ENCODE peak calls at places on chromosomes 3 and 15, in five cellular contexts. Z is ovary, H is IMR-90, M is left lung, K is OCI-LY7. T is an unnamed sample. For H3K36me3, the result is how much of the 10 kb centered on the place peaks cover.

GRCh38 chr3:119582178-119582577 is 2.9 kb downstream of the ADPRH start:
- DNase-seq in M (no peak), Z (no peak), H (peak), K (no peak), T (no peak)

GRCh38 chr3:136249091-136249490 is 1.0 kb upstream of the PCCB start:
- DNase-seq in M (no peak), K (peak), Z (no peak), H (no peak), T (no peak)

GRCh38 chr3:114213669-114214541 is 23.5 kb downstream of the ZNF80 start:
- DNase-seq in K (peak), Z (no peak), H (peak), M (no peak), T (peak)

GRCh38 chr15:79629687-79630086 is 197.6 kb downstream of the MINAR1 start:
- DNase-seq in H (peak), K (no peak), Z (no peak), M (peak), T (no peak)

GRCh38 chr3:116135462-116135861 is 309.8 kb downstream of the LSAMP start:
- DNase-seq in K (no peak), H (peak), Z (peak), M (peak), T (no peak)

GRCh38 chr3:150384517-150385212 is 23.4 kb upstream of the TSC22D2 start:
- DNase-seq in K (peak), H (peak), Z (no peak), M (peak), T (peak)

GRCh38 chr15:33395841-33396240 is 85.1 kb downstream of the RYR3 start:
- DNase-seq in K (no peak), M (no peak), Z (no peak), H (no peak), T (no peak)

GRCh38 chr3:167406876-167407492 is 26.9 kb upstream of the ZBBX start:
- DNase-seq in M (peak), Z (no peak), K (peak), H (peak), T (no peak)

GRCh38 chr3:15982667-15983145 is 184.9 kb upstream of the ANKRD28 start:
- DNase-seq in K (no peak), Z (no peak), H (peak), M (peak), T (no peak)

GRCh38 chr15:67843571-67844387 is 3.9 kb upstream of the RNU6-1 start:
- DNase-seq in H (peak), M (no peak), Z (peak), K (no peak), T (no peak)

GRCh38 chr3:138675393-138675792 is 66.8 kb downstream of the FAIM start:
- DNase-seq in M (no peak), Z (no peak), H (peak), K (peak), T (no peak)

GRCh38 chr15:88975891-88976290 is 62.7 kb upstream of the MFGE8 start:
- DNase-seq in H (no peak), K (no peak), Z (no peak), M (no peak), T (no peak)

GRCh38 chr3:25554376-25554775 is 110.3 kb downstream of the TOP2B start:
- DNase-seq in M (no peak), K (no peak), Z (no peak), H (no peak), T (no peak)

GRCh38 chr15:39125904-39126303 is 455.0 kb upstream of the THBS1 start:
- DNase-seq in H (peak), K (peak), Z (no peak), M (no peak), T (no peak)

GRCh38 chr3:59422312-59422711 is 372.5 kb upstream of the CFAP20DC start:
- DNase-seq in Z (no peak), H (peak), M (no peak), K (no peak), T (no peak)

GRCh38 chr3:17006143-17006839 is 121.5 kb downstream of the PLCL2 start:
- DNase-seq in Z (no peak), H (no peak), M (no peak), K (peak), T (no peak)

GRCh38 chr15:56243117-56243773 is 434 bp downstream of the RFX7 start:
- DNase-seq in H (peak), M (peak), K (peak), Z (peak), T (peak)

GRCh38 chr15:88542342-88542733 is 4.1 kb downstream of the DET1 start:
- DNase-seq in K (no peak), Z (peak), H (no peak), M (no peak), T (no peak)

GRCh38 chr15:29670945-29671307 is 151.3 kb downstream of the TJP1 start:
- DNase-seq in K (no peak), Z (no peak), H (peak), M (peak), T (no peak)

GRCh38 chr3:67733269-67733950 is 79.0 kb upstream of the SUCLG2 start:
- DNase-seq in H (no peak), K (no peak), M (no peak), Z (no peak), T (no peak)

GRCh38 chr3:141373768-141374526 is 5.6 kb downstream of the ZBTB38 start:
- DNase-seq in Z (no peak), K (no peak), M (no peak), H (peak), T (no peak)

GRCh38 chr15:65044724-65045481 is at the start of gene SLC51B:
- DNase-seq in M (peak), H (no peak), Z (no peak), K (no peak), T (no peak)

GRCh38 chr15:100905855-100906254 is 13.3 kb upstream of the LRRK1 start:
- DNase-seq in M (no peak), K (no peak), Z (no peak), H (no peak), T (no peak)

GRCh38 chr15:100909582-100909981 is 9.6 kb upstream of the LRRK1 start:
- DNase-seq in Z (no peak), K (no peak), M (no peak), H (no peak), T (no peak)

GRCh38 chr15:100910119-100910518 is 9.0 kb upstream of the LRRK1 start:
- DNase-seq in H (no peak), Z (no peak), K (no peak), M (no peak), T (no peak)

GRCh38 chr15:100910556-100910955 is 8.6 kb upstream of the LRRK1 start:
- DNase-seq in Z (no peak), K (no peak), M (no peak), H (no peak), T (no peak)

DNA sequence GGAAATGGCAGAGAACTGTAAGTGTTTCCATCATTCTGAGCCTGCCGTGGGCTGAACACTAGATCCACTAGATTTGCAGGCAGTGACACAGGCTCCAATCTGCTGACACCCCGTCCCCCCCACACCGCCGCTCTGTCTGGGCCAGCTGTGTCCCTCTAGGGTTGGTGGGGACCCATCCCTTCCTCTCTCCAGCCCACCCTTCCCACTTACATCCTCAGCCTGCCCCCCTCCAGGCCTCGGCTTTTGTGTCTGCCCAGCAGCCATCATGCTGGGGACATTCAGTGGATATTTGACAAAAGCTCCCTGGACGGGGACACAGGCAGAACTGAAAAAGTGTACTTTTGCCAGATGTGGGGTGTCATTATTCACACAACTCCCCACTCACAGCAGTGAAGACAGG is 10.7 kb upstream of the LRRK1 start:
- DNase-seq in M (no peak), Z (no peak), H (no peak), K (no peak), T (no peak)
- H3K36me3 ChIP-seq in M (under half), Z (under half), H (under half), K (under half), T (under half)

DNA sequence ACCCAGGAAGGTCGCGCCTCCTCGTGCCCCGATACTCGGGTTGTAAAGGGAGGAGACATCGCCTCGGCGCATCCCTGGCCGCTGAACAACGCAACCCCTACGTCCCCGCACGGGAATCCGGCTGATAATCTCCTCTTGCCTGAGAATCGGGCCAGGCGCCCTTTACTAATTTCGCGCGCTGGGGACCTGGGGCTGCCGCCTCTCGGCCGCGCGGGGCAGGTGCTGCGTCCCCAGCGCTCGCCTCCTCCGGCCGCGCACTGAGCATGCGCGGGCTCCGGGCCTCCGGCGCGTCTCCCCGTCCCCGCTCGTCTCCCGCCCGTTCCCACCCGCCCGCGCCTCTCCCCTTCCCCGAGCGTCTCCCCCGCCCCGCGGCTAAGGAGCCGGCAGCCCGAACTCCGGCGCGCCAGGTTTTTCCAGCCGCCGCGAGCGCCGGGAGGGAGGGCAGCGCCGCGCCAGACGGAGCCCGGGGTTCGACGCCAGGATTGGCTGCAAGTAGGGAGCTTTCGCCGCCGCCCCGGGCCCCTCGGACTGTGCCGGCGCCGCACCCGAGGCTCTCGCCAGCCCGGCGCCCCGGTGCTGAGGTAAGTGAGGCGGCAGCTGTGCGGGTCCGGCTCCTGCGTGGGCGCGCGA is at the start of gene CNTN4:
- DNase-seq in K (no peak), M (peak), H (no peak), Z (peak), T (peak)
- H3K4me3 ChIP-seq in K (no peak), M (peak), H (no peak), Z (peak), T (no peak)

GRCh38 chr3:10706156-10707088 is 109.6 kb upstream of the SLC6A11 start:
- DNase-seq in H (no peak), K (peak), Z (no peak), M (no peak), T (no peak)

GRCh38 chr3:10700821-10701220 is 115.2 kb upstream of the SLC6A11 start:
- DNase-seq in M (no peak), Z (no peak), K (no peak), H (no peak), T (no peak)

GRCh38 chr3:10702961-10703740 is 112.9 kb upstream of the SLC6A11 start:
- DNase-seq in M (no peak), Z (no peak), K (peak), H (no peak), T (no peak)

GRCh38 chr3:10707089-10707983 is 108.7 kb upstream of the SLC6A11 start:
- DNase-seq in H (no peak), K (no peak), Z (no peak), M (no peak), T (no peak)

GRCh38 chr3:10703875-10704274 is 112.2 kb upstream of the SLC6A11 start:
- DNase-seq in Z (no peak), M (no peak), K (peak), H (peak), T (no peak)
- TF ChIP-seq CTCF in Z (no peak), M (no peak), K (peak), H (peak), T (peak)

DNA sequence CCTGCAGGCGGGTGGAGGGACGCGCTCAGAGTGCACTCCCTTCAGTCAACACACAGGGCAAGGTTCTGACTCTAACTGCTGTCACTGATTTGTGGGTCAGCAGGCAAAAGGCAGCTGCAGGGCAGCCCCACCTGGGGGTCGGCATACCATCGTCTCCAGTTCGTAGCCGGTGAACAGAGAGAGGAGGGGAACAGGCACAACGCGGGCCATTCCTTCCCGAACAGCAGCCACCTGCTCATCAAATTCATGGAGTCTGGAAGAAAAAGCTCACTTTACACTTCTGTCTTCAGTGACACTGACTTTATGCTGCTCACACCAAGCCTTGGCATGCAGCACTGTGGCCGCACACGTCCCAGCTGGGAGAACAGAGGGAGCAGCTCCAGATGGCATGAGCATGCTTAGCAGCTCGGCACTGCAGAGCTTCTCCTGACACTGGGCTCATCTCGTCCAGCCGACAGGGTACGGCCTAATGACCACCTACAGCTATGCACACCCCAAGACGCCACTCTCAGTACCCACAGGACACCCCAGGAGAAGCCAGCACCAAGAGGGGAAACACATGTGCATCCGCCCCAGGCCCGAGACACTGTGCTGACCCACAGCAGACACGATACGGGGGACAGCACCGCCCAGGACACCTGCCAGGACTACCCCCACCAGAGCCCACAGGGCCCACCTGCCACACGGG is 14.5 kb upstream of the OCA2 start:
- DNase-seq in H (no peak), K (no peak), Z (no peak), M (no peak), T (no peak)
- H3K36me3 ChIP-seq in H (under half), K (half or more), Z (under half), M (under half), T (under half)

GRCh38 chr15:91783451-91783850 is 70.1 kb upstream of the SLCO3A1 start:
- DNase-seq in K (no peak), M (no peak), Z (no peak), H (no peak), T (no peak)
- H3K4me3 ChIP-seq in K (no peak), M (no peak), Z (no peak), H (no peak), T (no peak)

DNA sequence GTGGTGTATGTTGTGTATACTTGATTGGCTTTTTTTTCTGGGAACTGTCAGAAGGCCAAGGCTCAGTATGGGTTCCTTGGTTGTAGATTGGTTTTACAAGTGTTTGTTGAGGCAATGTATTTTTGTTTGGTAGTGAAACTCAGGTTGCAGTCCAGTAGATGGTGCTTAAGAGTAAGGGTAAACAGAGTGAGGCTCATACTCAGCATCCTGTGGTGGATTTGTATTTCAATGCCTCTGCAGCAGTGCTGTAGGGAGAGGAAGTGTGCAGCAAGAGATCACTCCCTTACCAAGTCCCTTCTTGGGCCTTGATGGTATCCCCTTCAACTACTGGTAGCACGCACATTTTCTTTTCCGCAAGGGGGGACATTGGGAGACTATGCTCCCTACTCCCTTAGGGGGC is 428.5 kb upstream of the CNTN3 start:
- DNase-seq in M (no peak), K (no peak), H (no peak), Z (no peak), T (no peak)
- TF ChIP-seq CTCF in M (no peak), K (no peak), H (no peak), Z (no peak), T (no peak)

GRCh38 chr3:9807981-9808344 is 2.1 kb upstream of the TTLL3 start:
- DNase-seq in K (no peak), M (no peak), Z (no peak), H (no peak), T (no peak)
- H3K36me3 ChIP-seq in K (half or more), M (under half), Z (under half), H (under half), T (under half)

GRCh38 chr3:66220066-66220465 is 735 bp upstream of the SLC25A26 start:
- DNase-seq in K (no peak), M (no peak), H (no peak), Z (no peak), T (no peak)
- H3K4me3 ChIP-seq in K (peak), M (peak), H (no peak), Z (peak), T (peak)

GRCh38 chr3:49713336-49714105 is 6.0 kb downstream of the AMIGO3 start:
- DNase-seq in K (no peak), H (no peak), M (no peak), Z (no peak), T (no peak)

GRCh38 chr3:49711489-49711888 is 8.0 kb downstream of the AMIGO3 start:
- DNase-seq in M (no peak), K (no peak), H (no peak), Z (no peak), T (no peak)

GRCh38 chr3:49709852-49710251 is 9.6 kb downstream of the AMIGO3 start:
- DNase-seq in M (no peak), Z (no peak), K (no peak), H (no peak), T (no peak)

GRCh38 chr3:49712631-49713317 is 6.7 kb downstream of the AMIGO3 start:
- DNase-seq in K (no peak), H (no peak), M (no peak), Z (no peak), T (no peak)

GRCh38 chr3:49712166-49712565 is 7.3 kb downstream of the AMIGO3 start:
- DNase-seq in M (no peak), H (no peak), K (no peak), Z (no peak), T (no peak)
- TF ChIP-seq CTCF in M (no peak), H (no peak), K (no peak), Z (no peak), T (no peak)

GRCh38 chr3:123658118-123658859 is 73.4 kb upstream of the HACD2 start:
- DNase-seq in Z (peak), H (peak), M (peak), K (no peak), T (no peak)
- H3K36me3 ChIP-seq in Z (under half), H (half or more), M (under half), K (under half), T (under half)